ENCODE peak calls at places on chromosomes 2 and 18, in ten cellular contexts. U is stimulated activated CD4-positive, alpha-beta T cell treated with anti-CD3 and anti-CD28 coated beads, Interleukin-2, amount 100 ng/mL, for 24 hours; E is activated naive CD4-positive, alpha-beta T cell treated with Interleukin-2 at 50 U/mL for 16 hours; Z is G401; J is CD8-positive, alpha-beta memory T cell; R is hippocampal formation; A is endothelial cell; O is AML-193; S is NCI-H460; N is A549. I is an unnamed sample.

GRCh38 chr2:226310081-226310625 is 489.5 kb downstream of the IRS1 start:
- DNase-seq in R (no peak), A (no peak), U (no peak), J (no peak), S (no peak), Z (no peak), N (no peak), O (no peak), E (no peak), I (no peak)

GRCh38 chr2:9252002-9252357 is 45.4 kb downstream of the ASAP2 start:
- DNase-seq in U (no peak), Z (no peak), O (no peak), A (no peak), J (no peak), R (no peak), N (peak; percentile 46), S (peak; percentile 29), E (no peak), I (no peak)

GRCh38 chr2:127479219-127479825 is 47.0 kb downstream of the IWS1 start:
- DNase-seq in S (peak; percentile 58), A (no peak), Z (peak; percentile 74), O (peak; percentile 40), U (no peak), J (no peak), N (peak; percentile 72), R (no peak), E (no peak), I (peak; percentile 47)

GRCh38 chr2:239355724-239356123 is 45.1 kb downstream of the HDAC4 start:
- DNase-seq in O (no peak), N (no peak), R (no peak), A (no peak), S (no peak), J (no peak), E (no peak), Z (no peak), U (no peak), I (no peak)

GRCh38 chr2:216194013-216194412 is 84.9 kb downstream of the XRCC5 start:
- DNase-seq in E (no peak), O (no peak), N (no peak), A (no peak), J (no peak), R (no peak), S (no peak), Z (no peak), U (no peak), I (no peak)

GRCh38 chr2:109066501-109066900 is 62.5 kb upstream of the SH3RF3 start:
- DNase-seq in R (no peak), N (no peak), Z (no peak), O (no peak), U (no peak), S (no peak), A (no peak), E (no peak), J (no peak), I (no peak)

GRCh38 chr18:10038268-10038667 is 124.5 kb downstream of the VAPA start:
- DNase-seq in N (no peak), S (no peak), O (no peak), J (no peak), U (no peak), R (no peak), Z (no peak), A (no peak), E (no peak), I (no peak)

GRCh38 chr2:201633862-201634261 is 9.4 kb downstream of the TMEM237 start:
- DNase-seq in A (no peak), N (no peak), S (no peak), O (no peak), E (no peak), R (no peak), Z (no peak), J (no peak), U (no peak), I (no peak)

GRCh38 chr18:58241026-58241679 is 197.1 kb downstream of the NEDD4L start:
- DNase-seq in Z (peak; percentile 62), N (no peak), A (no peak), U (no peak), J (no peak), E (no peak), S (no peak), R (no peak), O (no peak), I (no peak)

GRCh38 chr2:35783723-35784122 is 571.9 kb upstream of the CRIM1 start:
- DNase-seq in R (no peak), S (no peak), A (no peak), E (no peak), Z (peak; percentile 13), U (no peak), N (peak; percentile 78), O (no peak), J (no peak), I (no peak)

GRCh38 chr2:237983922-237984321 is 17.1 kb downstream of the UBE2F start:
- DNase-seq in U (no peak), N (no peak), O (no peak), S (no peak), R (no peak), A (no peak), J (no peak), Z (no peak), E (no peak), I (no peak)

GRCh38 chr2:237752761-237753165 is 45.8 kb upstream of the RBM44 start:
- DNase-seq in J (no peak), E (peak; percentile 36), R (no peak), Z (no peak), U (no peak), O (no peak), N (no peak), A (no peak), S (no peak), I (no peak)

GRCh38 chr2:23596316-23596885 is 211.4 kb downstream of the KLHL29 start:
- DNase-seq in U (no peak), O (no peak), R (no peak), E (no peak), J (no peak), N (no peak), Z (no peak), A (no peak), S (no peak), I (no peak)

GRCh38 chr2:238496756-238497609 is 70.3 kb downstream of the ASB1 start:
- DNase-seq in O (no peak), R (no peak), S (no peak), Z (no peak), N (no peak), A (no peak), J (no peak), U (no peak), E (no peak), I (no peak)